ENCODE peak calls at places on chromosomes 3 and 15, in eight cellular contexts. U is A549, F is transverse colon, P is SK-N-SH, Z is sigmoid colon, V is K562, N is ovary, O is H1. Y is an unnamed sample. For H3K4me1, the result is how much of the 10 kb centered on the place peaks cover.

GRCh38 chr3:191499307-191500125 is 38.6 kb downstream of the PYDC2 start:
- DNase-seq in U (no peak), F (peak), P (peak), Z (peak), V (no peak), N (peak), O (no peak), Y (no peak)

GRCh38 chr3:156677536-156677935 is 3.1 kb downstream of the TIPARP start:
- DNase-seq in U (no peak), F (no peak), P (no peak), Z (no peak), V (no peak), N (no peak), O (no peak), Y (no peak)

GRCh38 chr3:100124116-100124767 is 9.9 kb upstream of the FILIP1L start:
- DNase-seq in U (no peak), F (no peak), P (no peak), Z (no peak), V (no peak), N (peak), O (no peak), Y (peak)

GRCh38 chr3:13505147-13506130 is 25.3 kb downstream of the HDAC11 start:
- DNase-seq in U (no peak), F (no peak), P (no peak), Z (no peak), V (no peak), N (peak), O (no peak), Y (no peak)

GRCh38 chr3:59334585-59334984 is 284.8 kb upstream of the CFAP20DC start:
- DNase-seq in U (no peak), F (no peak), P (no peak), Z (no peak), V (no peak), N (no peak), O (no peak), Y (no peak)

GRCh38 chr3:13013151-13013561 is 60.1 kb downstream of the IQSEC1 start:
- DNase-seq in U (no peak), F (no peak), P (no peak), Z (peak), V (peak), N (peak), O (no peak), Y (no peak)

GRCh38 chr15:91793771-91794170 is 59.7 kb upstream of the SLCO3A1 start:
- DNase-seq in U (no peak), F (no peak), P (no peak), Z (no peak), V (no peak), N (no peak), O (no peak), Y (no peak)

GRCh38 chr15:101307897-101308603 is 13.0 kb upstream of the SNRPA1 start:
- DNase-seq in U (no peak), F (peak), P (peak), Z (peak), V (no peak), N (no peak), O (no peak), Y (no peak)

GRCh38 chr3:127200086-127200691 is 7.3 kb downstream of the PRR23E start:
- DNase-seq in U (no peak), F (no peak), P (no peak), Z (peak), V (no peak), N (no peak), O (no peak), Y (no peak)

GRCh38 chr3:182027366-182027765 is 315.6 kb downstream of the SOX2 start:
- DNase-seq in U (no peak), F (no peak), P (no peak), Z (no peak), V (no peak), N (no peak), O (no peak), Y (no peak)

GRCh38 chr15:29864501-29864900 is 42.2 kb upstream of the TJP1 start:
- DNase-seq in U (no peak), F (no peak), P (no peak), Z (no peak), V (no peak), N (no peak), O (no peak), Y (no peak)

GRCh38 chr3:38190481-38190881 is 25.1 kb downstream of the OXSR1 start:
- DNase-seq in U (no peak), F (no peak), P (no peak), Z (no peak), V (no peak), N (no peak), O (no peak), Y (no peak)

GRCh38 chr15:26772588-26773484 is at the start of gene GABRB3:
- DNase-seq in U (peak), F (no peak), P (peak), Z (no peak), V (no peak), N (peak), O (no peak), Y (no peak)

GRCh38 chr15:29433507-29433906 is 163.9 kb upstream of the NSMCE3 start:
- DNase-seq in U (no peak), F (no peak), P (no peak), Z (no peak), V (no peak), N (no peak), O (no peak), Y (no peak)

GRCh38 chr3:52454938-52455282 is 494 bp upstream of the NISCH start:
- DNase-seq in U (no peak), F (no peak), P (no peak), Z (no peak), V (no peak), N (no peak), O (no peak), Y (no peak)

GRCh38 chr3:152474585-152474984 is 205.9 kb downstream of the MBNL1 start:
- DNase-seq in U (peak), F (no peak), P (peak), Z (no peak), V (no peak), N (peak), O (no peak), Y (no peak)

GRCh38 chr15:52010633-52011595 is 8.1 kb upstream of the MAPK6 start:
- DNase-seq in U (peak), F (no peak), P (no peak), Z (peak), V (peak), N (no peak), O (no peak), Y (no peak)

GRCh38 chr15:84603630-84604379 is 3.0 kb downstream of the ZSCAN2 start:
- DNase-seq in U (no peak), F (no peak), P (no peak), Z (no peak), V (no peak), N (no peak), O (peak), Y (no peak)

GRCh38 chr3:31305324-31305723 is 227.4 kb upstream of the STT3B start:
- DNase-seq in U (no peak), F (no peak), P (no peak), Z (no peak), V (no peak), N (no peak), O (no peak), Y (no peak)

GRCh38 chr3:52126036-52126435 is 28.2 kb downstream of the POC1A start:
- DNase-seq in U (no peak), F (no peak), P (no peak), Z (peak), V (no peak), N (no peak), O (no peak), Y (no peak)

GRCh38 chr15:86213420-86213819 is 133.7 kb downstream of the AGBL1 start:
- DNase-seq in U (no peak), F (no peak), P (no peak), Z (no peak), V (no peak), N (no peak), O (no peak), Y (no peak)
- TF ChIP-seq CTCF in U (no peak), F (no peak), P (peak), Z (no peak), V (no peak), N (no peak), O (no peak), Y (no peak)

DNA sequence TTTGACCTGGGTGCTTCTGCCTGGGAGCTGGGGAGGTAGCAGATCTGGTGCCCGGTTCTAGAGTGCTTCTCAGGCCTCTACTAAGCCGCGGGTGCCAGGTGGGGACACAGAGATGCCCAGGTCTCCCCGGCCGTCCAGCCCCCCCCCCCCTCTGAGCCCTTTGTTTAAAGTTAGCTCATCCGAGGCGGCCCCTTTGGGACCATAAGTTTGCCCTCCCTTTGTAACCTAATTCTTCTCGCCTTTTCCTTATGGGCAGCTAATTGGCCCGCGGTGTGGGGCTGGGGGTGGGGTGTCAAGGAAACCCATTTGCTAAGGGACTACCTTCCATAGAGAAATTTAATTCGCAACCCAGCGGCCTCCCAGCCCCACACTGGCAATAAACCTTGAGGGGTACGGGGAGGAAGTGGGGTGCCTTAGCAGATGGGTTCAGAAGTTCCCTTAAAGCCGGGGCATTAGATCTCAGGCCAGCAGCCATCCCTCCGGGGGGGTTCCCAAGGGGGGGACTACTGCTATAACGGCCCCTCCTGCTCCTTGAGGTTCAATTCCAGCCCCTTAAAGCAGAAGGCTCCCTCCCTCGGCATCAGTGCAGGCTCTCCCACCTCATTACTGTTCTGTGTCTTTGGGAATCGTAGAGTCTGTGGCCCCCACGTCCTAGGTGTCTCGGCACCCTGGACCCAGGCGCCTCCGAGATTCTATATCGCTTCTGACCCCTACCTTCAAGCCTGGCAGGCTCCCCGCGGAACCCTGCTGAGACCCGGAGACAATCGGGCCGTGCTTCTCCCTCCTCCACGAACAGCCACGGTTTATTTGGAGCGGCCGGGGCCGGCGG is 1.7 kb downstream of the GATA2 start:
- DNase-seq in U (no peak), F (no peak), P (no peak), Z (peak), V (no peak), N (no peak), O (no peak), Y (no peak)
- H3K4me1 ChIP-seq in U (under half), F (half or more), P (under half), Z (half or more), V (under half), N (under half), O (under half), Y (half or more)

DNA sequence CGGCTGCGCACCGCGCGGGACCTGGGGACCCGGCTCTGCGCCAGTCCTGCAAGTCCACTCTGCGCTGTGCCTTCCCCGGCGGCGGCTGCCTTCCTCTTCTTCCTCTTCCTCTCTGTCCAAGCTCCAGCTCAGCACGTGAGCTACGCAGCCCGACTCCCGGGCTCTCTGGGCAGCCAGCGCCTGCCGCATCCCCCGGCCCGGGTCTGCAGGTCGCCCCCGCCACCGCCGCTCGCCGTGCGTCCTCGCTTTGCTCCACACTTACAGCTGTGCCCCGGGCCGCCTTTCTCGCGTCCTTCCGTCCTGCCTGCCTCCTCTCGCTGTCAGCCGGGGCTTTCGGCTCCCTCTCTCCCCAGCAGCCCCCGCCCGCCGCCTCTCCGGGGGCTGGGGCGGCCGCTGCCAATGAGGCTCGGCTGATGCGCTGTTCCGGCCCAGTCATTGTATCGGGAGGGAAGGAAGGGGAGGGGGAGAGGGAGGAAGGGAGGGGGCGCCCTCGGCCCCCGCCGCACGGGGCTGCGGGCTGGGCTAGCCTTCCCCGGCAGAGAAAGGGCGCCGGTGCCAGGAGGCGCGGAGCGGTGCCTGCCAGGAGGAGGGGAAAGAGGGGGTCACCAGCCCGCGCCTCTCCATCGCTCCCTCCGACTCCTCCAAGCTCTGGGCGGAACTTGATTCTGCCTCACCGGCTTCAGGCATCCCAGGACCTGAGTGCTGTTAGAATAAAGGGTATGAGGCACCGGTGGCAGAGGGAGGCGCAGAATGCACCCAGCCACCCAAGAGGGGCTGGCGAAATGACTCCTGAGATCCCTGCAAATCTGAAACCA is 156.6 kb upstream of the FRMD4B start:
- DNase-seq in U (peak), F (no peak), P (peak), Z (no peak), V (no peak), N (peak), O (no peak), Y (no peak)
- TF ChIP-seq EP300 in U (no peak), F (no peak), P (no peak), Z (no peak), V (no peak), N (no peak), O (no peak), Y (no peak)

GRCh38 chr3:65170357-65171090 is 482.7 kb upstream of the ADAMTS9 start:
- DNase-seq in U (peak), F (peak), P (peak), Z (peak), V (peak), N (peak), O (no peak), Y (peak)
- TF ChIP-seq CTCF in U (no peak), F (no peak), P (peak), Z (no peak), V (peak), N (peak), O (no peak), Y (peak)

Y was measured in tibial nerve.